ENCODE peak calls at places on chromosomes 1 and 21, in six cellular contexts. A, Q, N, H, J and R are unnamed samples.

GRCh38 chr1:117366281-117366981 is 818 bp upstream of the MAN1A2 start:
- DNase-seq in A (peak), Q (peak), H (peak), N (no peak), J (peak), R (no peak)

GRCh38 chr1:171142451-171143121 is 42.5 kb upstream of the FMO2 start:
- DNase-seq in H (no peak), Q (no peak), A (no peak), J (no peak), N (peak), R (peak)

GRCh38 chr1:212310383-212310782 is 25.2 kb downstream of the PPP2R5A start:
- DNase-seq in Q (no peak), N (no peak), H (peak), A (no peak), J (no peak), R (no peak)

GRCh38 chr1:64898107-64898861 is 68.1 kb downstream of the JAK1 start:
- DNase-seq in H (peak), N (peak), A (peak), J (peak), Q (no peak), R (peak)

GRCh38 chr1:21451212-21451611 is 11.3 kb downstream of the NBPF3 start:
- DNase-seq in J (no peak), A (no peak), Q (no peak), H (no peak), N (no peak), R (peak)

GRCh38 chr1:116887212-116887611 is 22.5 kb upstream of the PTGFRN start:
- DNase-seq in N (no peak), H (no peak), J (no peak), A (no peak), Q (no peak), R (no peak)

GRCh38 chr1:119531606-119532323 is 24.8 kb downstream of the HSD3B1 start:
- DNase-seq in J (no peak), A (no peak), H (no peak), Q (no peak), N (no peak), R (no peak)

GRCh38 chr1:32619701-32620485 is 30.5 kb downstream of the ZBTB8OS start:
- DNase-seq in H (no peak), J (no peak), N (no peak), Q (no peak), A (peak), R (no peak)

GRCh38 chr21:32087452-32087851 is 191.4 kb downstream of the MIS18A start:
- DNase-seq in J (no peak), N (no peak), Q (no peak), A (no peak), H (no peak), R (no peak)

GRCh38 chr1:111690306-111690617 is 48.9 kb downstream of the INKA2 start:
- DNase-seq in N (peak), H (no peak), A (no peak), Q (no peak), J (no peak), R (peak)

GRCh38 chr1:167502192-167502551 is 16.2 kb downstream of the CD247 start:
- DNase-seq in Q (no peak), H (no peak), N (no peak), J (no peak), A (no peak), R (no peak)

GRCh38 chr1:218304281-218305039 is 19.4 kb downstream of the RRP15 start:
- DNase-seq in A (no peak), H (no peak), J (peak), N (no peak), Q (no peak), R (no peak)

GRCh38 chr1:57468661-57469523 is 45.0 kb upstream of the DAB1 start:
- DNase-seq in A (no peak), Q (no peak), J (no peak), H (no peak), N (no peak), R (peak)

GRCh38 chr1:20052386-20052785 is 17.6 kb upstream of the PLA2G5 start:
- DNase-seq in N (no peak), Q (no peak), A (no peak), J (no peak), H (no peak), R (no peak)

GRCh38 chr1:220157738-220158137 is 63.8 kb downstream of the IARS2 start:
- DNase-seq in N (no peak), J (no peak), Q (no peak), A (no peak), H (no peak), R (no peak)

GRCh38 chr1:201266774-201267173 is 16.5 kb upstream of the PKP1 start:
- DNase-seq in N (peak), H (no peak), A (peak), Q (no peak), J (peak), R (peak)

GRCh38 chr1:77100870-77101269 is 118.4 kb downstream of the PIGK start:
- DNase-seq in A (no peak), H (no peak), Q (no peak), N (no peak), J (no peak), R (no peak)

GRCh38 chr21:45357436-45358260 is 47.3 kb upstream of the COL18A1 start:
- DNase-seq in H (peak), Q (no peak), J (no peak), N (no peak), A (no peak), R (no peak)